ENCODE peak calls at places on chromosome 13, in nine cellular contexts. O is H54, L is lower leg skin, S is transverse colon, Q is sigmoid colon, K is body of pancreas, R is adrenal gland, F is testis, T is breast epithelium. C is an unnamed sample.

GRCh38 chr13:33089311-33089710 is 73.1 kb downstream of the KL start:
- DNase-seq in S (no peak), F (no peak), T (no peak), K (no peak), R (no peak), Q (no peak), L (no peak), O (no peak), C (no peak)

GRCh38 chr13:98586400-98587144 is 9.7 kb upstream of the STK24 start:
- DNase-seq in T (no peak), O (no peak), Q (no peak), R (no peak), L (no peak), K (no peak), F (no peak), S (no peak), C (no peak)

GRCh38 chr13:93466502-93467036 is 240.0 kb downstream of the GPC6 start:
- DNase-seq in K (no peak), O (no peak), S (no peak), T (no peak), Q (no peak), L (no peak), F (no peak), R (no peak), C (no peak)

GRCh38 chr13:102580552-102581169 is 16.1 kb upstream of the TPP2 start:
- DNase-seq in F (peak), T (no peak), O (no peak), S (no peak), K (peak), Q (no peak), L (no peak), R (peak), C (no peak)

GRCh38 chr13:53250272-53250875 is 221.8 kb downstream of the OLFM4 start:
- DNase-seq in T (no peak), L (no peak), O (peak), R (peak), K (peak), S (no peak), Q (no peak), F (peak), C (no peak)

GRCh38 chr13:108897955-108898354 is 268.5 kb downstream of the MYO16 start:
- DNase-seq in F (no peak), R (no peak), T (no peak), O (no peak), K (no peak), S (no peak), Q (no peak), L (no peak), C (no peak)

GRCh38 chr13:99087954-99088491 is 110.2 kb upstream of the DOCK9 start:
- DNase-seq in R (no peak), L (no peak), T (no peak), Q (no peak), O (no peak), F (peak), S (peak), K (peak), C (peak)

GRCh38 chr13:94192576-94192975 is 286.9 kb downstream of the DCT start:
- DNase-seq in Q (no peak), R (peak), K (peak), F (peak), S (peak), L (no peak), T (no peak), O (no peak), C (no peak)

GRCh38 chr13:113947321-113948033 is 26.4 kb downstream of the C13orf46 start:
- DNase-seq in R (peak), K (peak), O (no peak), S (peak), L (no peak), F (peak), T (no peak), Q (no peak), C (peak)

GRCh38 chr13:75760182-75760981 is 124.3 kb downstream of the LMO7 start:
- DNase-seq in S (peak), O (no peak), T (no peak), Q (no peak), R (no peak), K (peak), F (peak), L (no peak), C (no peak)

GRCh38 chr13:20175406-20175794 is 14.5 kb upstream of the GJA3 start:
- DNase-seq in L (no peak), S (no peak), F (no peak), Q (no peak), K (no peak), T (no peak), R (no peak), O (no peak), C (no peak)

GRCh38 chr13:34025746-34026145 is 207.8 kb downstream of the RFC3 start:
- DNase-seq in Q (no peak), O (no peak), R (peak), F (no peak), K (no peak), S (no peak), L (no peak), T (no peak), C (no peak)

GRCh38 chr13:104460553-104460952 is 1394.3 kb upstream of the SLC10A2 start:
- DNase-seq in S (no peak), L (no peak), Q (no peak), R (no peak), O (no peak), F (no peak), K (no peak), T (no peak), C (no peak)

GRCh38 chr13:36750461-36750860 is 68.6 kb upstream of the RFXAP start:
- DNase-seq in Q (no peak), R (no peak), O (no peak), S (no peak), F (no peak), T (no peak), K (no peak), L (no peak), C (no peak)

GRCh38 chr13:47334173-47334572 is 437.3 kb upstream of the HTR2A start:
- DNase-seq in T (no peak), O (no peak), K (peak), F (no peak), S (no peak), L (no peak), R (no peak), Q (peak), C (no peak)

GRCh38 chr13:105083986-105084385 is 1451.5 kb downstream of the EFNB2 start:
- DNase-seq in K (no peak), R (no peak), Q (no peak), F (no peak), T (no peak), L (no peak), O (no peak), S (no peak), C (no peak)

GRCh38 chr13:31503626-31504025 is 235.7 kb upstream of the RXFP2 start:
- DNase-seq in R (no peak), O (no peak), F (no peak), T (no peak), Q (no peak), L (no peak), S (no peak), K (no peak), C (no peak)

GRCh38 chr13:53151692-53152421 is 123.2 kb downstream of the OLFM4 start:
- DNase-seq in S (peak), K (peak), F (peak), O (peak), R (peak), L (no peak), Q (no peak), T (no peak), C (no peak)

GRCh38 chr13:32264407-32264806 is 50.8 kb downstream of the ZAR1L start:
- DNase-seq in K (peak), O (no peak), S (peak), T (no peak), F (peak), L (peak), Q (peak), R (peak), C (no peak)

GRCh38 chr13:99028890-99029289 is 51.0 kb upstream of the DOCK9 start:
- DNase-seq in S (no peak), T (no peak), R (no peak), K (no peak), O (no peak), Q (no peak), L (no peak), F (no peak), C (no peak)

GRCh38 chr13:54633461-54633860 is 1604.8 kb downstream of the OLFM4 start:
- DNase-seq in S (no peak), L (no peak), Q (no peak), T (no peak), R (no peak), K (no peak), O (no peak), F (no peak), C (no peak)

GRCh38 chr13:99617474-99618255 is 116.4 kb downstream of the TM9SF2 start:
- DNase-seq in Q (no peak), R (peak), F (peak), K (no peak), O (peak), S (peak), L (no peak), T (no peak), C (no peak)

GRCh38 chr13:98182153-98182552 is 5.1 kb upstream of the RNF113B start:
- DNase-seq in F (no peak), L (no peak), K (no peak), S (no peak), Q (no peak), R (no peak), T (no peak), O (no peak), C (no peak)

GRCh38 chr13:68872338-68872737 is 1235.3 kb upstream of the ATXN8OS start:
- DNase-seq in O (no peak), R (no peak), T (no peak), K (no peak), F (no peak), S (no peak), Q (no peak), L (no peak), C (no peak)

GRCh38 chr13:24184265-24184841 is 23.8 kb downstream of the SPATA13 start:
- DNase-seq in K (peak), R (no peak), T (no peak), L (no peak), O (no peak), S (no peak), Q (no peak), F (no peak), C (no peak)

GRCh38 chr13:106490887-106491321 is 44.6 kb downstream of the EFNB2 start:
- DNase-seq in R (no peak), Q (no peak), O (no peak), S (no peak), F (no peak), L (no peak), K (no peak), T (no peak), C (no peak)

GRCh38 chr13:113934576-113934975 is 39.3 kb downstream of the C13orf46 start:
- DNase-seq in L (peak), S (peak), R (no peak), K (no peak), F (no peak), Q (peak), T (no peak), O (no peak), C (peak)

GRCh38 chr13:102904408-102904862 is 58.6 kb downstream of the ERCC5 start:
- DNase-seq in L (no peak), Q (no peak), S (no peak), O (no peak), R (no peak), K (no peak), F (no peak), T (no peak), C (no peak)

GRCh38 chr13:35598233-35598632 is 121.7 kb upstream of the MAB21L1 start:
- DNase-seq in K (no peak), O (no peak), T (no peak), L (no peak), S (no peak), F (no peak), R (no peak), Q (no peak), C (no peak)

GRCh38 chr13:60583911-60584753 is 187.1 kb downstream of the TDRD3 start:
- DNase-seq in K (peak), T (no peak), R (no peak), F (peak), Q (no peak), S (peak), L (peak), O (no peak), C (no peak)

GRCh38 chr13:110305949-110306339 is 1.0 kb downstream of the COL4A1 start:
- DNase-seq in L (peak), K (no peak), F (no peak), Q (peak), R (no peak), T (no peak), O (no peak), S (no peak), C (no peak)

GRCh38 chr13:48138270-48138669 is 43.4 kb upstream of the MED4 start:
- DNase-seq in L (no peak), O (no peak), K (no peak), Q (no peak), F (no peak), T (no peak), S (no peak), R (no peak), C (no peak)

GRCh38 chr13:112725346-112726017 is 35.6 kb downstream of the ATP11A start:
- DNase-seq in Q (peak), R (peak), T (no peak), S (no peak), F (no peak), L (no peak), K (no peak), O (peak), C (peak)
- TF ChIP-seq POLR2A in Q (no peak), R (peak), T (no peak), S (no peak), F (no peak), L (no peak), K (no peak), O (no peak), C (no peak)

GRCh38 chr13:62278271-62278670 is 862.6 kb upstream of the PCDH20 start:
- DNase-seq in K (no peak), L (no peak), S (no peak), Q (no peak), T (no peak), R (no peak), F (no peak), O (no peak), C (no peak)

DNA sequence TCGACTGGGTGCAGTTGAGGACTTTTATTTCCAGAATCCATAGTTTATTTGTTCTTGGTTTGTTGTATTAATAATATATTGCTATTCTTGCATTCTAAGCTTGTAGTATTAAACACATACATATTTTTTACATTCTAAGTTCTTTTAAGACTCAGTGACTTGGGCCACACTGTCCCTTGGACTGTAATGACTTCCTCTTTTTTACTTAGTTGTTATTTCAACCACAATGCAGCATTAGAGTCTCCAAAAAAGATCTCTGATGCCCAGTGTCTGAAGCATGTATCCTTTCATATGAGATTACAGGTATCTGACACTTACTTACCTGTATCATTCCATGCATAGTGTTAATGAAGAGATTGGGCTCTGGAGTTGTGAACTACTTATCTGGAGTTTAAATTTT is 864.9 kb upstream of the PCDH20 start:
- DNase-seq in S (no peak), Q (no peak), O (no peak), F (no peak), T (no peak), R (no peak), K (no peak), L (no peak), C (no peak)
- TF ChIP-seq POLR2A in S (no peak), Q (no peak), O (no peak), F (no peak), T (no peak), R (no peak), K (no peak), L (no peak), C (no peak)

GRCh38 chr13:46181799-46182490 is at the start of gene LCP1:
- DNase-seq in R (no peak), K (peak), O (no peak), S (peak), Q (no peak), T (no peak), F (no peak), L (no peak), C (peak)
- TF ChIP-seq POLR2A in R (peak), K (no peak), O (no peak), S (peak), Q (peak), T (no peak), F (no peak), L (no peak), C (peak)

GRCh38 chr13:86447479-86447878 is 648.3 kb upstream of the SLITRK6 start:
- DNase-seq in R (no peak), Q (no peak), S (no peak), L (no peak), K (no peak), T (no peak), O (no peak), F (no peak), C (no peak)
- TF ChIP-seq POLR2A in R (no peak), Q (no peak), S (no peak), L (no peak), K (no peak), T (no peak), O (no peak), F (no peak), C (no peak)

DNA sequence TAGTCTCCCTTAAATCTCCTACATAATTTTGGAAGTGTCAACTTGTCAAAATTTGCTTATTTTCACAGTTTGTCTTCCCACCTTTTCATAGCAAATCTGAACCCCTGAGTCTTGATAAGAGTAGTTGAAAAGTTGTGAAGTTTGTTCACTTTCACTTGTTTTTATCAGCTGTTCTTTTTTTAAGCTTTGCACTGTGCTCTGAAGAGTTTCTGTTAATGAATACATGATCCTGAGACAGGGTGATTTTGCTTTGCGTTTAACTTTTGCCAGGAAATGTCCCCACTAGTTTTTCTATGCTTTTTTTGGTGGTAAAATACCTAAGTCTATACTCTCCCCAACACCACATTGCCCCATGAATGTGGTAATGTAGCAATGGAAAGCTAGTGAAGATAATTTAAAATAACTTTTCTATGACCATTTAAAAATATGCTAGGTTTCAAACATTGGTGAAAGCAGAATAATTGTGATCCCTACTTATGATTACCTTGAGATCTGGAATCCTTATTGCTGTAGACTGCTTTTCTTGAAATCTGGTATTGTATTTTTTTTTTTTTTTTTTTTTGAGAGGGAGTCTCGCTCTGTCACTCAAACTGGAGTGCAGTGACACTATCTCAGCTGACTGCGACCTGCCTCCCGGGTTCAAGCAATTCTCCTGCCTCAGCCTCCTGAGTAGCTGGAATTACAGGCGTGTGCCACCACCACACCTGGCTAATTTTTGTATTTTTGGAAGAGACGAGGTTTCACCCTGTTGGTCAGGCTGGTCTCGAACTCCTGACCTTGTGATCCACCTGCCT is 5.4 kb downstream of the NUP58 start:
- DNase-seq in Q (no peak), L (no peak), T (no peak), O (no peak), K (no peak), F (no peak), S (no peak), R (no peak), C (no peak)
- TF ChIP-seq POLR2A in Q (no peak), L (no peak), T (no peak), O (no peak), K (no peak), F (no peak), S (no peak), R (no peak), C (no peak)

GRCh38 chr13:66301482-66301881 is 928.7 kb downstream of the PCDH9 start:
- DNase-seq in R (no peak), L (no peak), Q (no peak), O (no peak), S (no peak), T (no peak), F (no peak), K (no peak), C (no peak)

GRCh38 chr13:66305960-66306617 is 924.0 kb downstream of the PCDH9 start:
- DNase-seq in O (no peak), F (no peak), K (no peak), S (no peak), L (no peak), R (no peak), Q (no peak), T (no peak), C (no peak)
- TF ChIP-seq POLR2A in O (no peak), F (no peak), K (no peak), S (no peak), L (no peak), R (no peak), Q (no peak), T (no peak), C (no peak)

DNA sequence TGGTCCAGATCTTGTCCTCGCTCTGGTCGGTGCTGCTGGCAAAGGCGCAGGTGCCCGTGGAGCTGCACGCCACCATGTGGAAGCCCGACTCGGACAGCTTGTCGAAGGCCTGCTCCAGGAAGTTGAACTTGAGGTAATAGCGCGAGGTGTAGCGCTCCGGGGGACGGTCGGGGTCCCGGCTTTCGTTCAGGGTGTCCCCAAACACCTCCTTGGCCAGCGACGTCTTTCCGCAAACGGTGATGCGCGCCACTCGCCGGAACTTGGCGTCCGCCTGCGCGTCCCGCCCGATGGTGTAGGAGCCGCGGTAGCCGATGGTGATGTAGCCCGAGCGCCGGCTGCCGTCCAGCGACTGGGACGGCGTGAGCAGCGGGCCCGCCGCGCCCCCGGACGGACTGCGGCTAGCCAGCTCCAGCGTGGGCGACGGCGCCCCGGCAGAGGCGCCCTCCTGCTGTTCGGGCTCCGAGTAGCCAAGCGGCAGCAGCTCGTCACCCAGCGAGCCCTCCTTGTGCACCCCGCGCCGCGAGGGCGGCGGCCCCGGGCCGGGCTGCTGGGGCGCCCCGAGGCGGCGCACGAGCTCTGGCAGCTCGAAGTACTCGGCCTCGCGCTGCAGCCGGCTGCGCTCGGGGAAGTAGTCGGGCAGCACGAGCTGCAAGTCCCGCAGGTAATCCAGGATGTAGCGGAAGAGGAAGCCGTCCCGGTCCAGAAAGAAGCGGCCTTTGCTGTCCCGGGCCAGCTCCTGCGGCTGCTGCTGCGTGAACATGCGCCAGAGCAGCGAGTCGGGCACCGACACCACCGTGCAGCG is 801 bp downstream of the KCTD12 start:
- DNase-seq in S (peak), K (peak), L (peak), Q (peak), R (peak), O (peak), F (peak), T (peak), C (peak)
- TF ChIP-seq POLR2A in S (no peak), K (no peak), L (no peak), Q (peak), R (peak), O (no peak), F (no peak), T (no peak), C (no peak)